ENCODE peak calls at places on chromosomes 12 and 14, in nine cellular contexts. One of them, this sample, is unnamed.

GRCh38 chr12:84910549-84911241 is 1.9 kb downstream of the SLC6A15 start:
- DNase-seq in IMR-90: no peak
- DNase-seq in SK-N-SH: peak; percentile 36
- DNase-seq in effector memory CD4-positive, alpha-beta T cell: no peak
- DNase-seq in upper lobe of left lung: no peak
- DNase-seq in psoas muscle: no peak
- DNase-seq in CD4-positive, alpha-beta memory T cell: no peak
- DNase-seq in AG04450: no peak
- DNase-seq in suprapubic skin: no peak
- DNase-seq in this sample: no peak

GRCh38 chr14:93430319-93430801 is 379 bp upstream of the UNC79 start:
- DNase-seq in IMR-90: no peak
- DNase-seq in SK-N-SH: peak; percentile 88
- DNase-seq in effector memory CD4-positive, alpha-beta T cell: no peak
- DNase-seq in upper lobe of left lung: no peak
- DNase-seq in psoas muscle: no peak
- DNase-seq in CD4-positive, alpha-beta memory T cell: no peak
- DNase-seq in AG04450: no peak
- DNase-seq in suprapubic skin: no peak
- DNase-seq in this sample: no peak

GRCh38 chr12:15698377-15698867 is 90.8 kb downstream of the EPS8 start:
- DNase-seq in IMR-90: no peak
- DNase-seq in SK-N-SH: no peak
- DNase-seq in effector memory CD4-positive, alpha-beta T cell: no peak
- DNase-seq in upper lobe of left lung: peak; percentile 50
- DNase-seq in psoas muscle: no peak
- DNase-seq in CD4-positive, alpha-beta memory T cell: no peak
- DNase-seq in AG04450: no peak
- DNase-seq in suprapubic skin: no peak
- DNase-seq in this sample: no peak

GRCh38 chr12:88258396-88258795 is 116.3 kb downstream of the TMTC3 start:
- DNase-seq in IMR-90: peak; percentile 47
- DNase-seq in SK-N-SH: no peak
- DNase-seq in effector memory CD4-positive, alpha-beta T cell: no peak
- DNase-seq in upper lobe of left lung: no peak
- DNase-seq in psoas muscle: no peak
- DNase-seq in CD4-positive, alpha-beta memory T cell: no peak
- DNase-seq in AG04450: no peak
- DNase-seq in suprapubic skin: no peak
- DNase-seq in this sample: no peak

GRCh38 chr12:76644950-76645349 is 85.4 kb upstream of the OSBPL8 start:
- DNase-seq in IMR-90: no peak
- DNase-seq in SK-N-SH: no peak
- DNase-seq in effector memory CD4-positive, alpha-beta T cell: no peak
- DNase-seq in upper lobe of left lung: no peak
- DNase-seq in psoas muscle: no peak
- DNase-seq in CD4-positive, alpha-beta memory T cell: no peak
- DNase-seq in AG04450: no peak
- DNase-seq in suprapubic skin: no peak
- DNase-seq in this sample: no peak

GRCh38 chr12:116635487-116635886 is 76.3 kb downstream of the MAP1LC3B2 start:
- DNase-seq in IMR-90: no peak
- DNase-seq in SK-N-SH: no peak
- DNase-seq in effector memory CD4-positive, alpha-beta T cell: no peak
- DNase-seq in upper lobe of left lung: no peak
- DNase-seq in psoas muscle: no peak
- DNase-seq in CD4-positive, alpha-beta memory T cell: no peak
- DNase-seq in AG04450: no peak
- DNase-seq in suprapubic skin: no peak
- DNase-seq in this sample: no peak

GRCh38 chr12:58105225-58106119 is 164.1 kb downstream of the ATP23 start:
- DNase-seq in IMR-90: peak; percentile 7
- DNase-seq in SK-N-SH: no peak
- DNase-seq in effector memory CD4-positive, alpha-beta T cell: no peak
- DNase-seq in upper lobe of left lung: no peak
- DNase-seq in psoas muscle: no peak
- DNase-seq in CD4-positive, alpha-beta memory T cell: no peak
- DNase-seq in AG04450: no peak
- DNase-seq in suprapubic skin: no peak
- DNase-seq in this sample: no peak

GRCh38 chr14:92986254-92987147 is 63.6 kb downstream of the CHGA start:
- DNase-seq in IMR-90: peak; percentile 70
- DNase-seq in SK-N-SH: peak; percentile 69
- DNase-seq in effector memory CD4-positive, alpha-beta T cell: no peak
- DNase-seq in upper lobe of left lung: peak; percentile 81
- DNase-seq in psoas muscle: peak; percentile 49
- DNase-seq in CD4-positive, alpha-beta memory T cell: no peak
- DNase-seq in AG04450: no peak
- DNase-seq in suprapubic skin: no peak
- DNase-seq in this sample: no peak

GRCh38 chr12:114855678-114856077 is 171.7 kb upstream of the TBX3 start:
- DNase-seq in IMR-90: no peak
- DNase-seq in SK-N-SH: no peak
- DNase-seq in effector memory CD4-positive, alpha-beta T cell: no peak
- DNase-seq in upper lobe of left lung: no peak
- DNase-seq in psoas muscle: no peak
- DNase-seq in CD4-positive, alpha-beta memory T cell: no peak
- DNase-seq in AG04450: no peak
- DNase-seq in suprapubic skin: no peak
- DNase-seq in this sample: no peak

GRCh38 chr12:47097276-47097896 is 17.6 kb upstream of the AMIGO2 start:
- DNase-seq in IMR-90: peak; percentile 62
- DNase-seq in SK-N-SH: no peak
- DNase-seq in effector memory CD4-positive, alpha-beta T cell: no peak
- DNase-seq in upper lobe of left lung: no peak
- DNase-seq in psoas muscle: no peak
- DNase-seq in CD4-positive, alpha-beta memory T cell: no peak
- DNase-seq in AG04450: no peak
- DNase-seq in suprapubic skin: no peak
- DNase-seq in this sample: no peak

GRCh38 chr14:26286066-26286791 is 311.6 kb downstream of the NOVA1 start:
- DNase-seq in IMR-90: peak; percentile 13
- DNase-seq in SK-N-SH: no peak
- DNase-seq in effector memory CD4-positive, alpha-beta T cell: no peak
- DNase-seq in upper lobe of left lung: no peak
- DNase-seq in psoas muscle: no peak
- DNase-seq in CD4-positive, alpha-beta memory T cell: no peak
- DNase-seq in AG04450: no peak
- DNase-seq in suprapubic skin: no peak
- DNase-seq in this sample: no peak

GRCh38 chr14:26282578-26282977 is 315.3 kb downstream of the NOVA1 start:
- DNase-seq in IMR-90: no peak
- DNase-seq in SK-N-SH: no peak
- DNase-seq in effector memory CD4-positive, alpha-beta T cell: no peak
- DNase-seq in upper lobe of left lung: no peak
- DNase-seq in psoas muscle: no peak
- DNase-seq in CD4-positive, alpha-beta memory T cell: no peak
- DNase-seq in AG04450: no peak
- DNase-seq in suprapubic skin: no peak
- DNase-seq in this sample: no peak

GRCh38 chr14:26281280-26281998 is 316.4 kb downstream of the NOVA1 start:
- DNase-seq in IMR-90: peak; percentile 87
- DNase-seq in SK-N-SH: no peak
- DNase-seq in effector memory CD4-positive, alpha-beta T cell: no peak
- DNase-seq in upper lobe of left lung: peak; percentile 20
- DNase-seq in psoas muscle: no peak
- DNase-seq in CD4-positive, alpha-beta memory T cell: no peak
- DNase-seq in AG04450: peak; percentile 37
- DNase-seq in suprapubic skin: no peak
- DNase-seq in this sample: no peak

GRCh38 chr14:26290007-26290530 is 307.8 kb downstream of the NOVA1 start:
- DNase-seq in IMR-90: peak; percentile 68
- DNase-seq in SK-N-SH: no peak
- DNase-seq in effector memory CD4-positive, alpha-beta T cell: no peak
- DNase-seq in upper lobe of left lung: no peak
- DNase-seq in psoas muscle: no peak
- DNase-seq in CD4-positive, alpha-beta memory T cell: no peak
- DNase-seq in AG04450: no peak
- DNase-seq in suprapubic skin: no peak
- DNase-seq in this sample: no peak

GRCh38 chr14:26286806-26287205 is 311.0 kb downstream of the NOVA1 start:
- DNase-seq in IMR-90: peak; percentile 38
- DNase-seq in SK-N-SH: no peak
- DNase-seq in effector memory CD4-positive, alpha-beta T cell: no peak
- DNase-seq in upper lobe of left lung: no peak
- DNase-seq in psoas muscle: no peak
- DNase-seq in CD4-positive, alpha-beta memory T cell: no peak
- DNase-seq in AG04450: no peak
- DNase-seq in suprapubic skin: no peak
- DNase-seq in this sample: no peak
- H3K9me3 ChIP-seq in IMR-90: no peaks in the 10 kb centered on the region
- H3K9me3 ChIP-seq in SK-N-SH: no peaks in the 10 kb centered on the region
- H3K9me3 ChIP-seq in effector memory CD4-positive, alpha-beta T cell: no peaks in the 10 kb centered on the region
- H3K9me3 ChIP-seq in upper lobe of left lung: no peaks in the 10 kb centered on the region
- H3K9me3 ChIP-seq in psoas muscle: no peaks in the 10 kb centered on the region
- H3K9me3 ChIP-seq in CD4-positive, alpha-beta memory T cell: no peaks in the 10 kb centered on the region
- H3K9me3 ChIP-seq in AG04450: no peaks in the 10 kb centered on the region
- H3K9me3 ChIP-seq in suprapubic skin: no peaks in the 10 kb centered on the region
- H3K9me3 ChIP-seq in this sample: no peaks in the 10 kb centered on the region

GRCh38 chr14:56894591-56894991 is 84.3 kb upstream of the OTX2 start:
- DNase-seq in IMR-90: no peak
- DNase-seq in SK-N-SH: no peak
- DNase-seq in effector memory CD4-positive, alpha-beta T cell: no peak
- DNase-seq in upper lobe of left lung: no peak
- DNase-seq in psoas muscle: no peak
- DNase-seq in CD4-positive, alpha-beta memory T cell: no peak
- DNase-seq in AG04450: no peak
- DNase-seq in suprapubic skin: no peak
- DNase-seq in this sample: no peak

GRCh38 chr14:56891226-56891625 is 80.9 kb upstream of the OTX2 start:
- DNase-seq in IMR-90: no peak
- DNase-seq in SK-N-SH: no peak
- DNase-seq in effector memory CD4-positive, alpha-beta T cell: no peak
- DNase-seq in upper lobe of left lung: no peak
- DNase-seq in psoas muscle: no peak
- DNase-seq in CD4-positive, alpha-beta memory T cell: no peak
- DNase-seq in AG04450: no peak
- DNase-seq in suprapubic skin: no peak
- DNase-seq in this sample: no peak

GRCh38 chr14:56892959-56893358 is 82.7 kb upstream of the OTX2 start:
- DNase-seq in IMR-90: no peak
- DNase-seq in SK-N-SH: no peak
- DNase-seq in effector memory CD4-positive, alpha-beta T cell: no peak
- DNase-seq in upper lobe of left lung: no peak
- DNase-seq in psoas muscle: no peak
- DNase-seq in CD4-positive, alpha-beta memory T cell: no peak
- DNase-seq in AG04450: no peak
- DNase-seq in suprapubic skin: no peak
- DNase-seq in this sample: no peak

GRCh38 chr14:56896231-56896630 is 86.0 kb upstream of the OTX2 start:
- DNase-seq in IMR-90: no peak
- DNase-seq in SK-N-SH: no peak
- DNase-seq in effector memory CD4-positive, alpha-beta T cell: no peak
- DNase-seq in upper lobe of left lung: no peak
- DNase-seq in psoas muscle: no peak
- DNase-seq in CD4-positive, alpha-beta memory T cell: no peak
- DNase-seq in AG04450: no peak
- DNase-seq in suprapubic skin: no peak
- DNase-seq in this sample: no peak

DNA sequence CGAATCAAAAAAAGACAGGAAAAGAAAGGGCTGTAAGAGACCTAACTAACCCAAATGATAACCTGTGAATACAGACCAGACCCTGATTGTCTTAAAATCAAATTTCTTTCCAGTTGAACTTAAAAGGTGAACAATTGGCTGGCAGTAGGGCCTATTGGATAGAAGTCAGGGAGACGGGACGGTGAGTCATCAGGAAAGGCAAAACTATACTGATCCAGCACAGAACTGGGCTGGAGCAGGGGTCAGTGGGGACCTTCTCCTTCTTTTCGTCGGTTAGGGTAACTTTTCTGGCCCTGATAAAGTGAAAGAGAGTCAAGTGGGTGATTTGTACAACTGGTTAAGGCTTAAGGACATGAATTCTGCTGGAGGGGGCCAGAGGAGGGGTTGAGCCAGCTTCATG is 84.9 kb upstream of the OTX2 start:
- DNase-seq in IMR-90: no peak
- DNase-seq in SK-N-SH: no peak
- DNase-seq in effector memory CD4-positive, alpha-beta T cell: no peak
- DNase-seq in upper lobe of left lung: no peak
- DNase-seq in psoas muscle: no peak
- DNase-seq in CD4-positive, alpha-beta memory T cell: no peak
- DNase-seq in AG04450: no peak
- DNase-seq in suprapubic skin: no peak
- DNase-seq in this sample: no peak
- H3K9me3 ChIP-seq in IMR-90: no peaks in the 10 kb centered on the region
- H3K9me3 ChIP-seq in SK-N-SH: no peaks in the 10 kb centered on the region
- H3K9me3 ChIP-seq in effector memory CD4-positive, alpha-beta T cell: no peaks in the 10 kb centered on the region
- H3K9me3 ChIP-seq in upper lobe of left lung: no peaks in the 10 kb centered on the region
- H3K9me3 ChIP-seq in psoas muscle: no peaks in the 10 kb centered on the region
- H3K9me3 ChIP-seq in CD4-positive, alpha-beta memory T cell: no peaks in the 10 kb centered on the region
- H3K9me3 ChIP-seq in AG04450: no peaks in the 10 kb centered on the region
- H3K9me3 ChIP-seq in suprapubic skin: no peaks in the 10 kb centered on the region
- H3K9me3 ChIP-seq in this sample: no peaks in the 10 kb centered on the region

DNA sequence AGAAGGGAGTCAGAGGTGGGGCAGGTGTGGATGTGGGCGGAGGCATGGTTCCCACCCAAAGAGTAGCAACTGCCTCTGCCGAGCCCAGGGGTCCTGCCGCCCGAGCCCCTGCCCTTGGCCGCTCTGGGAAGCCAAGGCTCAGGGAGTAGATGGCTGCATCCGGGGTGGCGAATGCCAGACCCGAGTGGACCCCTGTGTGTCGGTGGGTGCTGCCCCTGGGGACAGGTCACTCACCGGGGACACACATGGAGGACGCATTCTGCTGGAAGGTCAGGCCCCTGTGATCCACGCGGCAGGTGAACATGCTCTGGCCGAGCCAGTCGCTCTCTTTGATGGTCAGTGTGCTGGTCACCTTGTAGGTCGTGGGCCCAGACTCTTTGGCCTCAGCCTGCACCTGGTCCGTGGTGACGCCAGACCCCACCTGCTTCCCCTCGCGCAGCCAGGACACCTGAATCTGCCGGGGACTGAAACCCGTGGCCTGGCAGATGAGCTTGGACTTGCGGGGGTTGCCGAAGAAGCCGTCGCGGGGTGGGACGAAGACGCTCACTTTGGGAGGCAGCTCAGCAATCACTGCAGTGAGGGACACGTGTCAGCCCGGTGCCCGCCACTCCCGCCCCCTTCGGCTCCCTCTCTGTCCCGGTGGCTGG is 329.0 kb downstream of the TMEM121 start:
- DNase-seq in IMR-90: no peak
- DNase-seq in SK-N-SH: no peak
- DNase-seq in effector memory CD4-positive, alpha-beta T cell: no peak
- DNase-seq in upper lobe of left lung: peak; percentile 20
- DNase-seq in psoas muscle: peak; percentile 43
- DNase-seq in CD4-positive, alpha-beta memory T cell: no peak
- DNase-seq in AG04450: no peak
- DNase-seq in suprapubic skin: peak; percentile 70
- DNase-seq in this sample: no peak
- H3K9me3 ChIP-seq in IMR-90: peaks cover 83% of the 10 kb centered on the region
- H3K9me3 ChIP-seq in SK-N-SH: no peaks in the 10 kb centered on the region
- H3K9me3 ChIP-seq in effector memory CD4-positive, alpha-beta T cell: no peaks in the 10 kb centered on the region
- H3K9me3 ChIP-seq in upper lobe of left lung: no peaks in the 10 kb centered on the region
- H3K9me3 ChIP-seq in psoas muscle: no peaks in the 10 kb centered on the region
- H3K9me3 ChIP-seq in CD4-positive, alpha-beta memory T cell: no peaks in the 10 kb centered on the region
- H3K9me3 ChIP-seq in AG04450: peaks cover 98% of the 10 kb centered on the region
- H3K9me3 ChIP-seq in suprapubic skin: no peaks in the 10 kb centered on the region
- H3K9me3 ChIP-seq in this sample: no peaks in the 10 kb centered on the region

DNA sequence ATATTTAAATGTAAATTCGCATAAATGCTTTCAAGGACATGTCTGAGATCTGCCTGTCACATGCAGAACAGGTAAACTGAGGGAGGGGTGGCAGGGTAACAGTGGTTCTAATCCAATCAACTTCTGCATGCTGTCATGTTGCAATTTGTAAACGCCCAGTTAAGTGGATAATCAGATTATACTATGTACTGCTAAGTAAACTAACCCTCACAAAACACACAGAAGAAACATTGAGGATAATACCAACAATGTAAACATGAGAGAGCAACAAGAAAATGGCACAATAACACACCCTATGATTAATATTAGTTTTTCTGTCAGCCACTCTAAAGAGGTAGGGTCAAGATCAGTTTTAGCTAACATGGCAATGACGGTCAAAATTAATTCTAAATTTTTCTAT is 123.7 kb downstream of the KIF21A start:
- DNase-seq in IMR-90: no peak
- DNase-seq in SK-N-SH: no peak
- DNase-seq in effector memory CD4-positive, alpha-beta T cell: no peak
- DNase-seq in upper lobe of left lung: no peak
- DNase-seq in psoas muscle: no peak
- DNase-seq in CD4-positive, alpha-beta memory T cell: no peak
- DNase-seq in AG04450: no peak
- DNase-seq in suprapubic skin: no peak
- DNase-seq in this sample: no peak
- H3K9me3 ChIP-seq in IMR-90: no peaks in the 10 kb centered on the region
- H3K9me3 ChIP-seq in SK-N-SH: no peaks in the 10 kb centered on the region
- H3K9me3 ChIP-seq in effector memory CD4-positive, alpha-beta T cell: no peaks in the 10 kb centered on the region
- H3K9me3 ChIP-seq in upper lobe of left lung: no peaks in the 10 kb centered on the region
- H3K9me3 ChIP-seq in psoas muscle: no peaks in the 10 kb centered on the region
- H3K9me3 ChIP-seq in CD4-positive, alpha-beta memory T cell: no peaks in the 10 kb centered on the region
- H3K9me3 ChIP-seq in AG04450: no peaks in the 10 kb centered on the region
- H3K9me3 ChIP-seq in suprapubic skin: no peaks in the 10 kb centered on the region
- H3K9me3 ChIP-seq in this sample: no peaks in the 10 kb centered on the region

This sample was measured in T-helper 17 cell.